ENCODE peak calls at places on chromosomes 16 and 17, in nine cellular contexts. C, P, F, S, X, W, A, T and J are unnamed samples. For H3K4me1, the result is how much of the 10 kb centered on the place peaks cover.

GRCh38 chr16:20280259-20280658 is 47.1 kb downstream of the GP2 start:
- DNase-seq in P (no peak), X (no peak), W (no peak), S (no peak), T (no peak), F (no peak), C (no peak), A (no peak), J (no peak)

GRCh38 chr17:70527364-70527888 is 358.1 kb downstream of the KCNJ2 start:
- DNase-seq in C (no peak), A (no peak), T (no peak), S (no peak), F (no peak), P (no peak), W (no peak), X (peak), J (no peak)

GRCh38 chr17:49508061-49508865 is 13.2 kb downstream of the NGFR start:
- DNase-seq in F (peak), C (no peak), T (peak), S (no peak), A (no peak), W (peak), X (no peak), P (no peak), J (no peak)

GRCh38 chr17:56603486-56604238 is 10.2 kb downstream of the NOG start:
- DNase-seq in S (no peak), W (no peak), P (no peak), X (no peak), C (no peak), F (no peak), A (no peak), T (no peak), J (no peak)

GRCh38 chr17:78960945-78961344 is 18.8 kb downstream of the LGALS3BP start:
- DNase-seq in F (no peak), C (no peak), T (no peak), W (no peak), A (peak), X (peak), S (no peak), P (no peak), J (no peak)

GRCh38 chr16:14302399-14303181 is 231.5 kb downstream of the MRTFB start:
- DNase-seq in A (peak), C (no peak), S (peak), T (peak), X (no peak), W (peak), P (peak), F (peak), J (peak)

GRCh38 chr17:36544049-36544319 is 735 bp upstream of the GGNBP2 start:
- DNase-seq in F (no peak), S (no peak), P (peak), T (no peak), C (peak), X (no peak), W (peak), A (no peak), J (no peak)

GRCh38 chr17:37648555-37648954 is 5.3 kb upstream of the DDX52 start:
- DNase-seq in T (no peak), S (no peak), X (no peak), A (no peak), P (no peak), W (peak), C (no peak), F (no peak), J (no peak)

GRCh38 chr16:78566397-78567073 is 467.1 kb downstream of the WWOX start:
- DNase-seq in W (no peak), S (no peak), T (no peak), A (no peak), X (no peak), P (no peak), C (no peak), F (no peak), J (no peak)

GRCh38 chr17:75876938-75877751 is 1.2 kb downstream of the TRIM47 start:
- DNase-seq in T (peak), F (peak), S (peak), C (peak), P (peak), X (peak), W (peak), A (peak), J (peak)

GRCh38 chr17:39002991-39003715 is 36.0 kb upstream of the FBXO47 start:
- DNase-seq in S (peak), W (no peak), T (no peak), X (peak), F (no peak), A (peak), P (no peak), C (peak), J (peak)

GRCh38 chr16:81310045-81310644 is 4.6 kb upstream of the GAN start:
- DNase-seq in C (no peak), X (no peak), F (no peak), W (no peak), S (no peak), T (no peak), P (no peak), A (no peak), J (no peak)

GRCh38 chr16:2487903-2488531 is 13.1 kb downstream of the TBC1D24 start:
- DNase-seq in W (no peak), P (peak), X (no peak), S (no peak), F (peak), C (no peak), A (no peak), T (peak), J (no peak)

GRCh38 chr17:80990921-80991644 is 558 bp upstream of the CHMP6 start:
- DNase-seq in F (no peak), X (no peak), A (peak), W (no peak), S (no peak), P (no peak), T (peak), C (no peak), J (no peak)

GRCh38 chr17:67431210-67432015 is 54.3 kb downstream of the PITPNC1 start:
- DNase-seq in C (no peak), X (no peak), S (no peak), P (no peak), F (no peak), T (no peak), W (peak), A (no peak), J (no peak)

GRCh38 chr16:24670623-24671454 is 58.6 kb upstream of the TNRC6A start:
- DNase-seq in X (peak), C (peak), A (peak), P (peak), S (peak), T (peak), W (peak), F (peak), J (peak)

GRCh38 chr16:70754874-70755600 is 45.9 kb downstream of the VAC14 start:
- DNase-seq in F (peak), X (no peak), W (no peak), C (no peak), P (no peak), S (no peak), A (no peak), T (no peak), J (no peak)

GRCh38 chr17:50959341-50959740 is 93.2 kb upstream of the TOB1 start:
- DNase-seq in T (no peak), C (no peak), S (no peak), W (no peak), F (no peak), X (no peak), P (no peak), A (no peak), J (no peak)

GRCh38 chr17:56832446-56832845 is 1.3 kb downstream of the C17orf67 start:
- DNase-seq in X (no peak), A (peak), F (no peak), C (no peak), W (no peak), S (no peak), P (no peak), T (no peak), J (no peak)

GRCh38 chr17:37744961-37745800 is at the start of gene HNF1B:
- DNase-seq in S (no peak), T (no peak), F (peak), X (peak), P (no peak), W (no peak), A (peak), C (no peak), J (peak)

GRCh38 chr16:46973457-46974324 is at the start of gene DNAJA2:
- DNase-seq in S (peak), X (peak), W (peak), F (peak), C (peak), A (peak), T (peak), P (peak), J (peak)

GRCh38 chr16:46972971-46973456 is 460 bp downstream of the DNAJA2 start:
- DNase-seq in S (peak), C (peak), A (peak), W (peak), F (peak), P (peak), T (peak), X (peak), J (peak)

GRCh38 chr16:46975165-46975564 is 1.7 kb upstream of the DNAJA2 start:
- DNase-seq in X (no peak), C (no peak), F (no peak), S (no peak), P (no peak), A (no peak), W (no peak), T (no peak), J (no peak)

GRCh38 chr16:46975908-46976470 is 2.5 kb upstream of the DNAJA2 start:
- DNase-seq in S (no peak), T (no peak), X (no peak), C (no peak), F (no peak), P (no peak), W (no peak), A (no peak), J (no peak)

DNA sequence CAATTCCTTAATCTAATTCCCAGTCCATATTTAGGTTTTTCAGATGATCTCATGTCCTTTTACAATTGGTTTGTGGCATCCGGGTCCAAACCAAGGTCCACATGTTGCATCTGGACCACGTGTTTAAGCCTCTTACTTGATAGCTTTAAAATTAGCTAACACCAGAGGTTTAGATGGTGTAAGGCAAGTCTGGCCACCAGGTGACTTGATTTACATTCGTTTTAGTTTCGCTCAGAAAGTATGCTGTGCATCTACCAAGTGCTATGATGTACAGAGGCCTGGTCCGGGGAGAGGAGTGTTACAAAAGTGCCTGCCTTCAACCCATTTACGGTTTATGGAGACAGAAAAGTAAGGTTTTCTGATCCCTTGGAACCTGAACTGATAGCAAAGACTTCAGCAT is 878 bp upstream of the DNAJA2 start:
- DNase-seq in S (no peak), X (no peak), T (peak), A (peak), C (no peak), P (peak), W (no peak), F (no peak), J (no peak)
- TF ChIP-seq CTCF in S (no peak), X (no peak), T (no peak), A (no peak), C (no peak), P (no peak), W (peak), F (no peak), J (no peak)

DNA sequence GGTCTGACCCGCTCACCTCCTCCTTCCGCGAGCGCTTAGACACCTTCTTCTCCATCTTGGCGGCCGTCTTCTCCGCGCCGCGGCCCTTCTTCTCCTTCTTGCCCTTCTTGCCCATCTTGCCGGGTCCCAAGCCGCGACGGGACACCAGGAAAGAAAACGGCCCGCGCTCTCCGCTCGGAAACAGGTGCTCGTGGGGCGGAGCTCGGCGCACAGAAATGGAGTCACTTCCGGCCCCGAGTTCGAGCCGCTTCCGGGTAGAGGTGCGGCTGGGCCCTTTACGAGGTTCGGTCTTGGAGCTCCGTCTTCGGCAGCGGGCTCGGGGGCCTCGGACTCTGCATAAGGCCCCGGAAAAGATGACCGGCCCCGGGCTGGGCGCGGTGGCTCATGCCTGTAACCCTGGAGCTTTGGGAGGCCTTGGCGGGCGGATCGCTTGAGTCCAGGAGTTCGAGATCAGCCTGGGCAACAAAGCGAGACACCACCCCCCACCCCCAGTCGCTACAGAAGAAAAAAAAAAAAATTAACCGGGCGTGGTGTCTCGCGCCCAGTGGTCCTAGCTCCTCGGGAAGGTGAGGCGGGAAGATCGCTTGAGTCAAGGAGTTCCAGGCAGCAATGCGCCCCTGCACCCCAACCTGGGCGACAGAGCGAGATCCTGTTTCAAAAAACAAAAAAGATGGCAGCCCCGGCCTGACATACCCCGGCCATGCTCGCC is at the start of gene KLHDC4:
- DNase-seq in S (peak), T (peak), P (peak), X (peak), W (peak), A (peak), F (peak), C (peak), J (peak)
- H3K4me1 ChIP-seq in S (under half), T (under half), P (under half), X (under half), W (under half), A (under half), F (under half), C (under half), J (under half)

GRCh38 chr17:64773836-64774761 is 112.0 kb upstream of the SMURF2 start:
- DNase-seq in S (no peak), F (peak), T (peak), W (peak), A (peak), P (peak), C (peak), X (peak), J (peak)
- TF ChIP-seq CTCF in S (no peak), F (no peak), T (peak), W (peak), A (peak), P (peak), C (no peak), X (no peak), J (no peak)

GRCh38 chr17:4690745-4691144 is 13.2 kb downstream of the PELP1 start:
- DNase-seq in W (no peak), T (no peak), C (no peak), S (no peak), X (no peak), A (no peak), P (no peak), F (no peak), J (no peak)

GRCh38 chr17:4696432-4696796 is 7.5 kb downstream of the PELP1 start:
- DNase-seq in X (no peak), A (no peak), W (no peak), C (no peak), F (no peak), P (no peak), T (no peak), S (no peak), J (no peak)

GRCh38 chr17:4691686-4692085 is 12.3 kb downstream of the PELP1 start:
- DNase-seq in S (no peak), X (no peak), T (no peak), A (peak), C (peak), W (no peak), P (no peak), F (no peak), J (no peak)

DNA sequence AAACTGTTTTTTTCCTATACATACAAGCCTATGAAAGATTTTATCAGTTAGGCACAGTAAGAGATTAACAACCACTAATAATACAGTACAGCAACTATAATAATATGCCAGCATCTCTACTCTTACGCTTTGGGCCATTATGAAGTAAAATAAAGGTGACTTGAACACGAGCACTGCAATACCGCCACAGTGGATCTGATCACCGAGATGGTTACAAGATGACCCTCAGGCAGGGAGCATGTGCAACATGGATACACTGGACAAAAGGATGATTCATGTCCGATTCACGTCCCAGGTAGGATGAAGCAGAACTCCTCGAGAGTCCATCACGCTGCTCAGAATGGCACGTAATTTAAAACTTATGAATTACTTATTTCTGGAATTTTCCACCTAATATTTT is 10.5 kb downstream of the PELP1 start:
- DNase-seq in W (no peak), F (no peak), X (no peak), A (no peak), P (no peak), S (no peak), T (no peak), C (no peak), J (no peak)
- H3K4me1 ChIP-seq in W (under half), F (under half), X (under half), A (under half), P (under half), S (under half), T (under half), C (under half), J (under half)

GRCh38 chr16:23206986-23207385 is 24.4 kb downstream of the SCNN1G start:
- DNase-seq in A (no peak), W (no peak), P (no peak), X (no peak), C (no peak), S (no peak), F (no peak), T (peak), J (no peak)
- TF ChIP-seq CTCF in A (no peak), W (no peak), P (no peak), X (no peak), C (no peak), S (no peak), F (no peak), T (no peak), J (no peak)

GRCh38 chr16:88754912-88755744 is 29.9 kb downstream of the PIEZO1 start:
- DNase-seq in W (peak), X (no peak), C (no peak), S (no peak), A (no peak), T (peak), F (no peak), P (no peak), J (no peak)
- H3K4me1 ChIP-seq in W (under half), X (under half), C (under half), S (under half), A (under half), T (under half), F (under half), P (under half), J (under half)